ENCODE peak calls at places on chromosomes 16 and 17, in eight cellular contexts. Z is IMR-90, F is GM04504, J is HepG2, S is Calu3, V is GDM1, C is T-helper 2 cell, R is MM.1S. Q is an unnamed sample.
A peak's percentile ranks its signal among the peaks of the same experiment; 100 is the strongest.

GRCh38 chr16:10081201-10081940 is 100.9 kb downstream of the GRIN2A start:
- DNase-seq in S (no peak), F (no peak), C (no peak), Z (no peak), R (no peak), J (no peak), V (no peak), Q (no peak)

GRCh38 chr16:87344165-87344930 is 27.2 kb upstream of the C16orf95 start:
- DNase-seq in V (no peak), J (no peak), Z (no peak), F (no peak), C (no peak), S (no peak), R (no peak), Q (no peak)

GRCh38 chr16:2487903-2488531 is 13.1 kb downstream of the TBC1D24 start:
- DNase-seq in F (no peak), R (no peak), S (no peak), J (no peak), Z (no peak), V (peak; percentile 24), C (no peak), Q (no peak)

GRCh38 chr17:68642118-68642412 is 40.9 kb upstream of the FAM20A start:
- DNase-seq in Z (no peak), F (no peak), V (no peak), J (no peak), C (no peak), R (no peak), S (no peak), Q (no peak)

GRCh38 chr17:32503251-32504165 is 16.7 kb downstream of the CDK5R1 start:
- DNase-seq in Z (no peak), C (peak; percentile 60), F (no peak), V (no peak), J (no peak), R (peak; percentile 76), S (no peak), Q (peak; percentile 21)

GRCh38 chr16:18855196-18855595 is 53.8 kb upstream of the ARL6IP1 start:
- DNase-seq in F (no peak), C (no peak), J (no peak), Z (no peak), S (no peak), V (no peak), R (no peak), Q (no peak)

GRCh38 chr17:35750526-35751395 is 2.3 kb downstream of the GAS2L2 start:
- DNase-seq in Z (no peak), F (no peak), R (no peak), J (no peak), C (no peak), V (no peak), S (no peak), Q (no peak)

GRCh38 chr16:21160276-21160675 is 1.8 kb downstream of the LDAF1 start:
- DNase-seq in Z (no peak), R (no peak), C (no peak), J (no peak), V (no peak), F (no peak), S (no peak), Q (no peak)

GRCh38 chr16:15754821-15755534 is 101.8 kb downstream of the MYH11 start:
- DNase-seq in S (no peak), Z (no peak), F (no peak), J (no peak), R (no peak), V (no peak), C (no peak), Q (no peak)

GRCh38 chr16:61929801-61930200 is 106.4 kb downstream of the CDH8 start:
- DNase-seq in Z (no peak), J (no peak), S (no peak), F (no peak), V (no peak), C (no peak), R (no peak), Q (no peak)

GRCh38 chr17:50696365-50696879 is 11.3 kb downstream of the ANKRD40 start:
- DNase-seq in C (no peak), S (no peak), F (no peak), R (peak; percentile 83), Z (no peak), J (no peak), V (no peak), Q (no peak)

GRCh38 chr16:59412275-59412841 is 678.2 kb upstream of the GOT2 start:
- DNase-seq in Z (peak; percentile 30), J (no peak), C (no peak), R (peak; percentile 9), S (no peak), V (no peak), F (no peak), Q (no peak)

GRCh38 chr16:66273644-66274334 is 92.7 kb upstream of the CDH5 start:
- DNase-seq in Z (peak; percentile 54), R (no peak), C (no peak), J (no peak), F (no peak), V (no peak), S (peak; percentile 31), Q (no peak)

GRCh38 chr17:2802574-2802973 is 6.3 kb downstream of the RAP1GAP2 start:
- DNase-seq in F (no peak), S (no peak), J (no peak), Z (no peak), C (no peak), V (no peak), R (no peak), Q (no peak)

GRCh38 chr17:4986951-4987766 is at the start of gene CAMTA2:
- DNase-seq in Z (peak; percentile 56), F (no peak), V (peak; percentile 80), C (peak; percentile 83), R (peak; percentile 75), J (peak; percentile 72), S (peak; percentile 82), Q (peak; percentile 80)